ENCODE peak calls at places on chromosomes 6 and 20, in five cellular contexts. T is A673; C is CD4-positive, alpha-beta T cell; E is T-helper 2 cell; V is mesendoderm. S is an unnamed sample.
A peak's percentile ranks its signal among the peaks of the same experiment; 100 is the strongest.

GRCh38 chr6:43308101-43308989 is at the start of gene CRIP3:
- DNase-seq in V (peak; percentile 82), E (peak; percentile 68), T (peak; percentile 56), C (peak; percentile 48), S (no peak)

GRCh38 chr6:14499804-14500203 is 382.2 kb downstream of the CD83 start:
- DNase-seq in E (no peak), T (peak; percentile 90), C (no peak), V (peak; percentile 23), S (peak; percentile 22)

GRCh38 chr20:36666181-36666740 is 20.3 kb upstream of the SLA2 start:
- DNase-seq in C (no peak), V (peak; percentile 14), T (peak; percentile 24), E (peak; percentile 27), S (peak; percentile 44)

GRCh38 chr6:154928325-154928922 is 66.7 kb upstream of the TIAM2 start:
- DNase-seq in C (peak; percentile 48), E (peak; percentile 69), V (peak; percentile 75), T (peak; percentile 82), S (peak; percentile 78)

GRCh38 chr6:81969814-81970213 is 217.3 kb upstream of the TENT5A start:
- DNase-seq in E (no peak), V (peak; percentile 49), C (no peak), T (no peak), S (no peak)

GRCh38 chr6:117448732-117449131 is 23.0 kb upstream of the ROS1 start:
- DNase-seq in E (no peak), T (peak; percentile 14), V (no peak), C (no peak), S (no peak)

GRCh38 chr6:132648356-132648755 is 10.6 kb downstream of the TAAR1 start:
- DNase-seq in T (no peak), V (no peak), E (peak; percentile 91), C (no peak), S (peak; percentile 37)

GRCh38 chr6:22247916-22248482 is 48.8 kb downstream of the PRL start:
- DNase-seq in V (no peak), E (no peak), T (peak; percentile 33), C (no peak), S (no peak)

GRCh38 chr6:21739838-21740237 is 146.3 kb downstream of the SOX4 start:
- DNase-seq in T (no peak), V (peak; percentile 72), C (no peak), E (no peak), S (no peak)

GRCh38 chr20:62276448-62276847 is 26.3 kb upstream of the ADRM1 start:
- DNase-seq in T (no peak), V (no peak), C (no peak), E (no peak), S (no peak)

S was measured in SK-MEL-5.